ENCODE peak calls at places on chromosome 21, in nine cellular contexts. S is K562, Z is hepatocyte, N is left ventricle myocardium inferior, B is RWPE2, G is brain microvascular endothelial cell, I is transverse colon, F is thoracic aorta, R is dorsolateral prefrontal cortex. V is an unnamed sample.

GRCh38 chr21:29080454-29080930 is 7.0 kb upstream of the CCT8 start:
- DNase-seq in S (no peak), Z (no peak), N (no peak), B (no peak), G (no peak), I (no peak), F (no peak), R (no peak), V (no peak)

GRCh38 chr21:16913010-16913409 is 599.8 kb upstream of the CXADR start:
- DNase-seq in S (no peak), Z (no peak), N (no peak), B (no peak), G (no peak), I (no peak), F (no peak), R (no peak), V (no peak)

GRCh38 chr21:39911286-39911685 is 44.0 kb downstream of the PCP4 start:
- DNase-seq in S (no peak), Z (no peak), N (no peak), B (no peak), G (no peak), I (no peak), F (no peak), R (no peak), V (no peak)

GRCh38 chr21:29771491-29772066 is 168.2 kb downstream of the GRIK1 start:
- DNase-seq in S (peak), Z (no peak), N (no peak), B (no peak), G (no peak), I (no peak), F (no peak), R (no peak), V (no peak)

GRCh38 chr21:20971296-20971921 is 26.8 kb upstream of the NCAM2 start:
- DNase-seq in S (peak), Z (peak), N (peak), B (no peak), G (peak), I (peak), F (no peak), R (peak), V (no peak)

GRCh38 chr21:38921511-38922215 is 115.9 kb downstream of the ETS2 start:
- DNase-seq in S (no peak), Z (no peak), N (no peak), B (no peak), G (no peak), I (peak), F (no peak), R (no peak), V (no peak)

GRCh38 chr21:44510508-44511218 is 29.3 kb downstream of the KRTAP10-1 start:
- DNase-seq in S (peak), Z (peak), N (peak), B (no peak), G (peak), I (peak), F (no peak), R (no peak), V (no peak)

GRCh38 chr21:38645282-38645681 is 147.0 kb upstream of the ERG start:
- DNase-seq in S (no peak), Z (no peak), N (no peak), B (no peak), G (peak), I (no peak), F (no peak), R (no peak), V (no peak)

GRCh38 chr21:39096754-39097153 is 86.5 kb downstream of the PSMG1 start:
- DNase-seq in S (no peak), Z (no peak), N (no peak), B (no peak), G (no peak), I (no peak), F (no peak), R (no peak), V (peak)

GRCh38 chr21:28336299-28336698 is 656.4 kb downstream of the LTN1 start:
- DNase-seq in S (no peak), Z (peak), N (no peak), B (no peak), G (peak), I (no peak), F (no peak), R (no peak), V (no peak)

GRCh38 chr21:33802458-33802857 is 113.1 kb downstream of the ATP5PO start:
- DNase-seq in S (no peak), Z (no peak), N (no peak), B (no peak), G (no peak), I (no peak), F (no peak), R (no peak), V (no peak)

GRCh38 chr21:44010429-44010828 is 1.7 kb upstream of the TRAPPC10 start:
- DNase-seq in S (no peak), Z (no peak), N (no peak), B (no peak), G (peak), I (no peak), F (no peak), R (no peak), V (no peak)

GRCh38 chr21:29928537-29928936 is 11.3 kb downstream of the GRIK1 start:
- DNase-seq in S (no peak), Z (no peak), N (no peak), B (no peak), G (no peak), I (no peak), F (no peak), R (no peak), V (no peak)

DNA sequence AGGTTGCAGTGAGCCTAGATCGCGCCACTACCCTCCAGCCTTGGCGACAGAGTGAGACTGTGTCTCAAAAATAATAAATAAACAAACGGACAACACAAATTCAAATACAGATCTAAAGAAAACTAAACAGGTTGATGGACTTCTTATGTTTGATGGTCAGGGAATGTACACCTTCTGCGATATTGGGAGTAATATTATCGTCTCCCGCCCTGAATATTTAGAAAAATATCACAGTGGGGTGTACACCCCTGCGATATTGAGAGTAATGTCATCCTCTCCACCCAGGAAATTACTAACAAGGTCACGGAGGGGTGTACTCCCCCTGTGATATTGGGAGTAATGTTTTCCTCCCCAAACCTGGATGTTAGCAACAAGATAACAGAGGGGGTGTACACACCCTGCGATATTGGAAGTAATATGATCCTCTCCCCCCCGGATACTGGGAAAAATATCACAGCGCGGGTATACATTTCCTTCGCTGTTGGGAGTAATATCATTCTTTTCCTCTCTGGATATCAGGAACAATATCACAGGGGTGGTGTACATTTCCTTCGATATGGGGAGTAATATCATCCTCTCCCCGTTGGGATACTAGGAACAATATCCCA is 1.4 kb upstream of the CFAP298 start:
- DNase-seq in S (no peak), Z (no peak), N (no peak), B (no peak), G (no peak), I (no peak), F (no peak), R (no peak), V (no peak)
- H3K27ac ChIP-seq in S (peak), Z (peak), N (peak), B (peak), G (peak), I (peak), F (peak), R (no peak), V (peak)

GRCh38 chr21:35525443-35525842 is 476.3 kb upstream of the RUNX1 start:
- DNase-seq in S (no peak), Z (no peak), N (no peak), B (no peak), G (peak), I (no peak), F (no peak), R (no peak), V (no peak)

GRCh38 chr21:35527358-35527757 is 478.3 kb upstream of the RUNX1 start:
- DNase-seq in S (no peak), Z (no peak), N (no peak), B (no peak), G (no peak), I (no peak), F (no peak), R (no peak), V (no peak)

GRCh38 chr21:35530726-35531125 is 481.6 kb upstream of the RUNX1 start:
- DNase-seq in S (no peak), Z (no peak), N (no peak), B (no peak), G (no peak), I (no peak), F (no peak), R (no peak), V (no peak)

GRCh38 chr21:35529141-35529863 is 480.2 kb upstream of the RUNX1 start:
- DNase-seq in S (no peak), Z (peak), N (no peak), B (no peak), G (peak), I (no peak), F (no peak), R (no peak), V (no peak)

DNA sequence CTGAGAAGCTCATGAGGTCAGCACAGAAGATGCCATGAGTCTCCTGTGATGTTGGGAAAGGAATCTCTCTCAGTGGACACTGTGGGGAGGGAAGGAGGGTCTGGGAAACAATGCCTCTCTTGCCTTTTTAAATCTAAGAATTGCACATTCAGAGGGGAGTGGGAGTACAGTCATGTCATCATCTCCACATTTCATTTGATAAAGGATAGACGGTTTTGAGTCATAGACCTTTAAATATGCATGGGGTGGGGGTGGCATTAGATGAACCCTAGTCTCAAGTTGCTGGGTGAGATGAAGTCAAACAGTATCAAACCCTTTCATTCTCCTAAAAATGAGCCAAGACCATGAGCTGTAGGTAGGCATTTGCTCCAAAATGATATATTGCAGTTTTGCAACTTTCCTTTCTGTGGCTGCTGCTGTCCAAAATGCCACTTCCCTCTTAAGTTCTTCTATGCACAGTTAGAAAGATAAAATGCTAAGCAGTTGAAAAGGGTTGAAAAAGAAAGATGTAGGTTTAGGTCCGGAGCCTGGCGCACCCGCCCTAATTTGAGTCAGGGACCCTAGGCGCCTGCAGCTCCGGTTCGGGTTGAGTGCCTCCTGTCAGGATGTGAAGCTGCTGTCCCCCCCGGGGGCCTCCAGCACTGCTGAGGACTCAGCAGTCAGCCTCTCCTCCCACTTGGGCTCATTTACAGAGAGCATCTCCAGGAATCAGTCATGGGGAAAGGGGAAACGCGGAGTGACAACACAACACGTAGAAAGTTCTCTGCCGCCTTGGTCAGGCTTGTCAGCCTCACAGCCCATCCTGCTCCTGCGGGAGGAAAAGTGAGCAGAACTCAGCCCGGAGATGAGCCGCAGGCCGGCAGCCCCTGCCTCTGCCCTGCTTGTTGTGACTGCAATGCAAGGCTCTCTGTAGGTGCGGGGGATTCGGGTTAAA is 479.3 kb upstream of the RUNX1 start:
- DNase-seq in S (no peak), Z (no peak), N (peak), B (no peak), G (peak), I (peak), F (no peak), R (no peak), V (no peak)
- H3K4me3 ChIP-seq in S (no peak), Z (no peak), N (peak), B (no peak), G (no peak), I (peak), F (peak), R (peak), V (peak)

DNA sequence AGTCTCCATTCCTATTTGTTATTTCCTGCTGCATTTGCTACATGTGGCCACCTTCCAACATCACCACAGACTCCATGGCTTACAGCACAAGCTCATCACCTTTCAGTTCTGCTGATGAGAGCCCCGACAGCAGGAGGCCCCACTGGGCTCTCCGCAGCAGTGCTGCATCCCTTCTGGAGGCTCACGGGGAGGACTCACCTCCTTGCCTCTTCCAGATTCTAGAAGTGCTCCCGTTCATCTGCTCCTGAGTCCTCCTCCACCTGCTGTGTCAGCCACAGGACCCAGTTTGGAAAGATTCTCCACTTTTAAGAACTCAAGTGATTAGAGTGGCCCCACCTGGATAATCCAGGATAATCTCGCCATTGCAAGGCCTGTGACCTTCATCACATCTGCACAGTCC is 167.6 kb downstream of the PCBP3 start:
- DNase-seq in S (no peak), Z (no peak), N (no peak), B (no peak), G (no peak), I (no peak), F (no peak), R (no peak), V (no peak)
- TF ChIP-seq CTCF in S (no peak), Z (no peak), N (no peak), B (no peak), G (no peak), I (no peak), F (no peak), R (no peak), V (no peak)

DNA sequence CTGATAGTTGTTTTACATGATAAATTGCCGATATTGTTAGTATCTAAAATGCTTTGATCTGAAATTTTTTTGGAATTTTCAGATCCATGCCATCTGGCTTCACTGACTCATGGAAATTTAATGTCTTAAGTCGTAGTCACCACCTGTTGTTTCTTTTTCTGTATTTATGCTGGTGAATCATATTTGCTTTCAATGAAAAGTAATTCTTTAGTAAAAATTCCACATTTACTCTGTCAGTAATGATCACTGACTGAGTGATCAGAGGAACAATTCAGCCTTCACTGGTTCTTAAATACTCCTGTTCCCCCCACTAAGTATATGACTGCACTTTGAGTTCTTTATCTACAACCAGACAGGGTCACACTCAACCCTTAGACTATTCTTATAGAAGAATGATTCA is 185.6 kb upstream of the NRIP1 start:
- DNase-seq in S (no peak), Z (no peak), N (no peak), B (no peak), G (no peak), I (no peak), F (no peak), R (no peak), V (no peak)
- H3K27ac ChIP-seq in S (no peak), Z (no peak), N (no peak), B (peak), G (no peak), I (no peak), F (no peak), R (no peak), V (no peak)

DNA sequence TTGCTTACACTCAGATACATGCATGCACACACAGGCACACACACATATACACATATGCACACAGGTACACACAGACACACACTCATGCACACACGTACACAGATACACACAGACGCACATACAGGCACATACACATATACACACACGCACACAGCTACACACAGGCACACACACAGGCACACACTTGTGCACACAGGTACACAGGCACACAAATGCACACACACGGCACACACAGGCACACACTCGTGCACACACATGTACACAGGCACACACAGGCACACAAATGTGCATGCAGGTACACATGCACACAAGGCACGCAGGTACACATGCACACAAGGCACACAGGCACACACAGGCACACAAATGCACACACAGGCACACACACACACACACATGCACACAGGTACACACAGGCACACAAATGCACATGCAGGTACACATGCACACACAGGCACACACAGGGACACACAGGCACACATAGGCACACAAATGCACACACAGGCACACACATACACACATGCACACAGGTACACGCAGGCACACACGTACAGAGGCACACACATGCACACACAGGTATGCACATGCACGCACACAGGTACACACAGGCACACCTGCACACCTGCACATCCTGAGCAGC is 110.0 kb downstream of the WDR4 start:
- DNase-seq in S (no peak), Z (no peak), N (no peak), B (no peak), G (no peak), I (no peak), F (no peak), R (no peak), V (no peak)
- H3K4me3 ChIP-seq in S (no peak), Z (no peak), N (no peak), B (no peak), G (no peak), I (no peak), F (no peak), R (no peak), V (no peak)

V was measured in tibial artery.